ENCODE peak calls at places on chromosomes 1 and 21, in five cellular contexts. Q, F, C, Z and P are unnamed samples.

GRCh38 chr1:228272831-228273571 is 65.2 kb downstream of the OBSCN start:
- DNase-seq in Q (no peak), C (no peak), F (no peak), Z (no peak), P (no peak)

GRCh38 chr21:39115659-39116235 is 67.5 kb downstream of the PSMG1 start:
- DNase-seq in Q (no peak), Z (no peak), F (no peak), C (no peak), P (no peak)

GRCh38 chr1:229022595-229023350 is 248.1 kb upstream of the RAB4A start:
- DNase-seq in Q (no peak), Z (no peak), C (no peak), F (no peak), P (no peak)

GRCh38 chr1:1121611-1122077 is 5.8 kb upstream of the C1orf159 start:
- DNase-seq in Q (no peak), C (no peak), Z (no peak), F (no peak), P (no peak)

GRCh38 chr1:8228253-8228652 is 89.7 kb upstream of the SLC45A1 start:
- DNase-seq in Q (no peak), F (no peak), C (no peak), Z (no peak), P (no peak)

GRCh38 chr1:55876276-55877060 is 661.3 kb upstream of the USP24 start:
- DNase-seq in C (no peak), Q (no peak), Z (no peak), F (no peak), P (no peak)

GRCh38 chr1:62361426-62361825 is 42.2 kb upstream of the KANK4 start:
- DNase-seq in F (no peak), Q (no peak), Z (no peak), C (no peak), P (no peak)

GRCh38 chr1:170402451-170403311 is 129.3 kb upstream of the GORAB start:
- DNase-seq in Z (no peak), C (no peak), Q (no peak), F (no peak), P (no peak)

GRCh38 chr1:210633140-210633539 is 304.4 kb downstream of the HHAT start:
- DNase-seq in Q (no peak), C (no peak), F (no peak), Z (no peak), P (no peak)

GRCh38 chr1:213749558-213749957 is 238.2 kb upstream of the PROX1 start:
- DNase-seq in Q (no peak), C (no peak), Z (no peak), F (no peak), P (no peak)

GRCh38 chr1:225883616-225884265 is 1.6 kb upstream of the TMEM63A start:
- DNase-seq in Q (no peak), F (no peak), C (no peak), Z (no peak), P (no peak)

GRCh38 chr21:43372663-43373386 is 54.1 kb downstream of the SIK1 start:
- DNase-seq in Q (no peak), F (no peak), C (no peak), Z (no peak), P (no peak)

GRCh38 chr1:212607924-212608208 is 695 bp upstream of the ATF3 start:
- DNase-seq in F (no peak), Q (no peak), Z (no peak), C (no peak), P (no peak)

GRCh38 chr1:41765109-41765655 is 153.5 kb downstream of the HIVEP3 start:
- DNase-seq in Z (no peak), C (no peak), Q (no peak), F (no peak), P (no peak)

GRCh38 chr1:67604778-67605177 is 80.2 kb upstream of the GADD45A start:
- DNase-seq in Z (no peak), Q (no peak), F (no peak), C (no peak), P (peak)

GRCh38 chr1:175043824-175044223 is 20.6 kb upstream of the MRPS14 start:
- DNase-seq in C (no peak), Q (no peak), F (no peak), Z (no peak), P (peak)

GRCh38 chr1:240562111-240562590 is 49.8 kb downstream of the GREM2 start:
- DNase-seq in Q (no peak), Z (no peak), F (no peak), C (no peak), P (no peak)

GRCh38 chr1:7408771-7409150 is 362.3 kb upstream of the VAMP3 start:
- DNase-seq in Q (no peak), C (no peak), Z (no peak), F (no peak), P (no peak)

GRCh38 chr1:214354440-214355148 is 73.6 kb downstream of the SMYD2 start:
- DNase-seq in F (no peak), C (peak), Q (no peak), Z (no peak), P (no peak)

GRCh38 chr21:34926784-34927548 is 122.1 kb downstream of the RUNX1 start:
- DNase-seq in Q (no peak), C (peak), F (no peak), Z (no peak), P (no peak)

GRCh38 chr1:233453433-233454200 is 126.1 kb downstream of the MAP3K21 start:
- DNase-seq in C (no peak), Z (no peak), Q (no peak), F (no peak), P (no peak)

GRCh38 chr1:91166106-91166712 is 144.4 kb upstream of the ZNF644 start:
- DNase-seq in F (peak), Z (peak), Q (peak), C (peak), P (peak)

GRCh38 chr1:229127301-229127700 is 143.6 kb upstream of the RAB4A start:
- DNase-seq in C (no peak), F (no peak), Z (no peak), Q (no peak), P (no peak)

GRCh38 chr1:236545621-236546169 is 21.9 kb downstream of the LGALS8 start:
- DNase-seq in C (no peak), Z (no peak), Q (no peak), F (no peak), P (no peak)

GRCh38 chr21:46489800-46490199 is 31.1 kb downstream of the DIP2A start:
- DNase-seq in F (no peak), Z (no peak), Q (no peak), C (no peak), P (no peak)